ENCODE peak calls at places on chromosomes 2 and 18, in six cellular contexts. A is tibial artery, P is Caki2, T is nucleus accumbens, U is SK-MEL-5, V is GM12891. X is an unnamed sample.

GRCh38 chr2:128372621-128373341 is 54.1 kb upstream of the HS6ST1 start:
- DNase-seq in A (peak), P (no peak), T (no peak), U (no peak), V (no peak), X (no peak)

GRCh38 chr18:5851998-5852397 is 43.3 kb downstream of the TMEM200C start:
- DNase-seq in A (no peak), P (no peak), T (no peak), U (peak), V (no peak), X (no peak)

GRCh38 chr2:187545238-187545751 is 8.9 kb downstream of the TFPI start:
- DNase-seq in A (no peak), P (no peak), T (no peak), U (no peak), V (no peak), X (no peak)

GRCh38 chr2:222561817-222562424 is 94.0 kb downstream of the FARSB start:
- DNase-seq in A (no peak), P (peak), T (no peak), U (peak), V (peak), X (no peak)

GRCh38 chr2:6828299-6828584 is 37.5 kb downstream of the CMPK2 start:
- DNase-seq in A (no peak), P (no peak), T (no peak), U (peak), V (no peak), X (no peak)

GRCh38 chr2:43239981-43240761 is 13.8 kb upstream of the ZFP36L2 start:
- DNase-seq in A (no peak), P (no peak), T (no peak), U (peak), V (no peak), X (no peak)

GRCh38 chr2:1854747-1855146 is 110.4 kb upstream of the PXDN start:
- DNase-seq in A (no peak), P (no peak), T (peak), U (peak), V (no peak), X (no peak)

GRCh38 chr18:7566587-7567486 is at the start of gene PTPRM:
- DNase-seq in A (peak), P (peak), T (peak), U (peak), V (peak), X (peak)

GRCh38 chr2:120766758-120767351 is 31.2 kb downstream of the GLI2 start:
- DNase-seq in A (peak), P (no peak), T (no peak), U (no peak), V (no peak), X (no peak)

GRCh38 chr2:142425551-142425950 is 294.7 kb upstream of the LRP1B start:
- DNase-seq in A (no peak), P (no peak), T (no peak), U (no peak), V (no peak), X (no peak)

GRCh38 chr2:238114331-238114841 is 14.2 kb downstream of the ESPNL start:
- DNase-seq in A (no peak), P (no peak), T (no peak), U (no peak), V (no peak), X (no peak)

GRCh38 chr18:32919799-32920198 is 147.0 kb upstream of the KLHL14 start:
- DNase-seq in A (no peak), P (no peak), T (no peak), U (peak), V (no peak), X (no peak)

GRCh38 chr2:9236867-9237266 is 30.3 kb downstream of the ASAP2 start:
- DNase-seq in A (no peak), P (no peak), T (no peak), U (no peak), V (no peak), X (no peak)

GRCh38 chr2:162768646-162769045 is 69.9 kb downstream of the KCNH7 start:
- DNase-seq in A (no peak), P (no peak), T (no peak), U (no peak), V (no peak), X (no peak)

GRCh38 chr2:149994057-149994728 is 406.6 kb upstream of the MMADHC start:
- DNase-seq in A (no peak), P (peak), T (no peak), U (no peak), V (no peak), X (no peak)

GRCh38 chr18:57807336-57808117 is 4.4 kb upstream of the ATP8B1 start:
- DNase-seq in A (no peak), P (peak), T (no peak), U (no peak), V (no peak), X (no peak)

GRCh38 chr2:70041666-70042065 is 45.6 kb upstream of the PCBP1 start:
- DNase-seq in A (no peak), P (no peak), T (no peak), U (no peak), V (no peak), X (no peak)

GRCh38 chr2:86610871-86611270 is 12.8 kb downstream of the RNF103 start:
- DNase-seq in A (no peak), P (no peak), T (no peak), U (no peak), V (no peak), X (no peak)

GRCh38 chr18:26971327-26971918 is 105.9 kb upstream of the AQP4 start:
- DNase-seq in A (no peak), P (no peak), T (no peak), U (no peak), V (no peak), X (no peak)

GRCh38 chr2:227877359-227878309 is 6.2 kb downstream of the DAW1 start:
- DNase-seq in A (no peak), P (no peak), T (no peak), U (no peak), V (no peak), X (no peak)

GRCh38 chr2:108998911-108999310 is 9.9 kb upstream of the EDAR start:
- DNase-seq in A (no peak), P (no peak), T (no peak), U (no peak), V (no peak), X (no peak)

GRCh38 chr18:23870963-23871362 is 143.6 kb upstream of the TTC39C start:
- DNase-seq in A (no peak), P (no peak), T (no peak), U (no peak), V (no peak), X (no peak)

GRCh38 chr18:12737243-12737902 is 34.5 kb downstream of the PSMG2 start:
- DNase-seq in A (no peak), P (no peak), T (no peak), U (no peak), V (no peak), X (no peak)

GRCh38 chr2:10792001-10792400 is 20.6 kb downstream of the PDIA6 start:
- DNase-seq in A (no peak), P (no peak), T (no peak), U (no peak), V (no peak), X (no peak)

GRCh38 chr18:62772860-62773584 is 57.7 kb downstream of the PHLPP1 start:
- DNase-seq in A (no peak), P (no peak), T (no peak), U (peak), V (no peak), X (no peak)

GRCh38 chr2:120452131-120452530 is 106.2 kb downstream of the INHBB start:
- DNase-seq in A (no peak), P (no peak), T (no peak), U (no peak), V (no peak), X (no peak)

GRCh38 chr2:112516801-112517200 is 25.5 kb upstream of the POLR1B start:
- DNase-seq in A (no peak), P (no peak), T (no peak), U (no peak), V (no peak), X (no peak)

GRCh38 chr2:112795720-112796119 is 11.4 kb upstream of the IL1A start:
- DNase-seq in A (no peak), P (no peak), T (no peak), U (no peak), V (no peak), X (no peak)

GRCh38 chr18:79460445-79461300 is 64.9 kb downstream of the NFATC1 start:
- DNase-seq in A (no peak), P (no peak), T (no peak), U (no peak), V (peak), X (no peak)

GRCh38 chr2:189024861-189025618 is 50.9 kb downstream of the COL3A1 start:
- DNase-seq in A (no peak), P (no peak), T (no peak), U (peak), V (no peak), X (peak)

GRCh38 chr18:34929336-34929780 is 111.9 kb upstream of the MAPRE2 start:
- DNase-seq in A (no peak), P (peak), T (no peak), U (peak), V (no peak), X (no peak)

GRCh38 chr2:219058541-219059374 is 2.0 kb downstream of the IHH start:
- DNase-seq in A (no peak), P (peak), T (no peak), U (no peak), V (peak), X (no peak)